ENCODE peak calls at places on chromosomes 2 and 18, in six cellular contexts. C is body of pancreas, Z is heart left ventricle, V is mammary epithelial cell, S is fibroblast of lung, O is neural progenitor cell. B is an unnamed sample. For H3K36me3, the result is how much of the 10 kb centered on the place peaks cover.

GRCh38 chr2:190961918-190962487 is 52.0 kb downstream of the STAT1 start:
- DNase-seq in C (no peak), Z (no peak), V (no peak), S (peak), O (no peak), B (no peak)

GRCh38 chr2:179917272-179917671 is 55.9 kb upstream of the ZNF385B start:
- DNase-seq in C (no peak), Z (no peak), V (peak), S (peak), O (no peak), B (peak)

GRCh38 chr2:237472187-237472712 is 14.8 kb upstream of the MLPH start:
- DNase-seq in C (no peak), Z (no peak), V (no peak), S (no peak), O (no peak), B (no peak)

GRCh38 chr2:128396500-128396891 is 77.8 kb upstream of the HS6ST1 start:
- DNase-seq in C (no peak), Z (no peak), V (peak), S (no peak), O (peak), B (no peak)

GRCh38 chr2:66575625-66576371 is 140.9 kb downstream of the MEIS1 start:
- DNase-seq in C (peak), Z (peak), V (no peak), S (peak), O (peak), B (no peak)

GRCh38 chr2:172113617-172114016 is 10.9 kb upstream of the DLX2 start:
- DNase-seq in C (no peak), Z (no peak), V (no peak), S (peak), O (peak), B (no peak)

GRCh38 chr2:73175663-73176204 is 26.6 kb upstream of the NOTO start:
- DNase-seq in C (peak), Z (peak), V (peak), S (peak), O (peak), B (no peak)

GRCh38 chr2:199757466-199757865 is 93.5 kb downstream of the FTCDNL1 start:
- DNase-seq in C (peak), Z (no peak), V (no peak), S (peak), O (no peak), B (no peak)

GRCh38 chr2:80869858-80870438 is 565.4 kb upstream of the LRRTM1 start:
- DNase-seq in C (no peak), Z (no peak), V (no peak), S (no peak), O (no peak), B (no peak)

GRCh38 chr2:40220177-40220925 is 231.5 kb downstream of the SLC8A1 start:
- DNase-seq in C (no peak), Z (no peak), V (peak), S (peak), O (no peak), B (no peak)

GRCh38 chr2:224268441-224268840 is 133.5 kb downstream of the FAM124B start:
- DNase-seq in C (no peak), Z (no peak), V (peak), S (peak), O (no peak), B (peak)

GRCh38 chr18:76823574-76823973 is 1.2 kb downstream of the ZNF236 start:
- DNase-seq in C (peak), Z (peak), V (no peak), S (peak), O (peak), B (no peak)

GRCh38 chr2:162164802-162165201 is 12.8 kb upstream of the GCG start:
- DNase-seq in C (no peak), Z (no peak), V (no peak), S (peak), O (no peak), B (no peak)

GRCh38 chr18:29083545-29083944 is 906.6 kb upstream of the CDH2 start:
- DNase-seq in C (no peak), Z (no peak), V (peak), S (no peak), O (peak), B (no peak)

DNA sequence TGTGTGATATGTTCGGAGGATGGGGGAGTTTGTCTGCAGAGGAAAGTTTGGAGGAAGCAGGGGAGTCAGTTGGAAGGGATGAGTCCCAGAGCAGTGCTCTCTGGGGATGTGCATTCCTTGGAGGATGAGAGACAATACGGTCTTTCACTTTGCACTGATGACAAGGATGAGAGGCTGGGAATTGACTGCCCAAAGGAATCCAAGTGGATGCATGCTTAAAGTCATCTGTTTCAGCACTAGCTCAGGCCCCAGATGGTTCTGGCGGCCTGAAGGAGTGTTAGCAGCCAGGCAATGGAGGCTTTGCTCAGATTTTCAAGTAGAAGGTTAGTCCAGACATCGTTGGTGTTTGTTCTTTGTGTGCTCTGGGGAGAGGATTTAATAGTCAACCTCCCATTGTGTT is 100.2 kb downstream of the CRIM1 start:
- DNase-seq in C (no peak), Z (no peak), V (no peak), S (peak), O (peak), B (no peak)
- H3K4me3 ChIP-seq in C (no peak), Z (no peak), V (no peak), S (no peak), O (no peak), B (no peak)

DNA sequence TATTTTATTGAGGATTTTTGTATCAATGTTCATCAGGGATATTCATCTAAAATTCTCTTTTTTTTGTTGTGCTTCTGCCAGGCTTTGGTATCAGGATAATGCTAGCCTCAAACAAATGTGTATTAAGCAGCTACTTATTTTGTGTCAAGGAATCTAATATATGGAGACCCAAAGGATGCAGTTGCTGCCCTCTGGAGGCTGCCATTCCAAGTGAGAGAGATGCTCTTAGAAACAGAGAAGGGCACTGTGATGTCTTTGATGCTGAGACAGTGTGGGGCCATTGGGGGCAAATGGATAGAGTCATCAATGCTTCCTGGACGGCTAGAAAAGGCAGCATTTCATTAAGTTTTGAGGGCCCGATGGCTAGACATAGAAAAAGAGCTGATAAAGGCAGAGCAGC is 292.6 kb downstream of the SETBP1 start:
- DNase-seq in C (no peak), Z (no peak), V (no peak), S (no peak), O (peak), B (no peak)
- TF ChIP-seq CTCF in C (no peak), Z (peak), V (peak), S (peak), O (peak), B (peak)

DNA sequence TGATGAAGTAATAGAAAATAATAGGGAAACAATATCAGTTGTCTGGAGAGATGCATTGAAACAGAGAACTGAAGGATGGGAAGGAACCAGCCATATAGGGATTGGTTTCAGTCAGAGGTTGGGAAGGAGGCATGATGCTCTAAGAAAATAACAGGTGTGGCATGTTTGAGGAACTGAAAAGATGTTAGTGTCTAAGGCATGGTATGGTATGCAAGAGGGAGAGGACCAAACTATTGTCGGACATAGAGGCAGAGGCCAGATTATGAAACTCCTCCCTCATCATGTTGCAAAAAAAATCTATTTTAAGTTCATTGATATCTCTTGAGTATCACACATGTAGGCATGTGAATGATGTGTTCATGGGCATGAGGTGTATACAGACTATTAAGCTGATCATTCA is 48.9 kb upstream of the EMILIN2 start:
- DNase-seq in C (no peak), Z (no peak), V (no peak), S (no peak), O (no peak), B (no peak)
- H3K36me3 ChIP-seq in C (under half), Z (half or more), V (under half), S (under half), O (under half), B (under half)

GRCh38 chr2:167492486-167492885 is 604.2 kb downstream of the XIRP2 start:
- DNase-seq in C (no peak), Z (no peak), V (no peak), S (peak), O (no peak), B (no peak)

GRCh38 chr2:167487728-167488127 is 599.4 kb downstream of the XIRP2 start:
- DNase-seq in C (no peak), Z (no peak), V (no peak), S (no peak), O (no peak), B (no peak)

GRCh38 chr2:167490394-167490793 is 602.1 kb downstream of the XIRP2 start:
- DNase-seq in C (no peak), Z (no peak), V (no peak), S (no peak), O (no peak), B (no peak)

GRCh38 chr2:167491788-167492187 is 603.5 kb downstream of the XIRP2 start:
- DNase-seq in C (no peak), Z (no peak), V (no peak), S (no peak), O (no peak), B (no peak)

DNA sequence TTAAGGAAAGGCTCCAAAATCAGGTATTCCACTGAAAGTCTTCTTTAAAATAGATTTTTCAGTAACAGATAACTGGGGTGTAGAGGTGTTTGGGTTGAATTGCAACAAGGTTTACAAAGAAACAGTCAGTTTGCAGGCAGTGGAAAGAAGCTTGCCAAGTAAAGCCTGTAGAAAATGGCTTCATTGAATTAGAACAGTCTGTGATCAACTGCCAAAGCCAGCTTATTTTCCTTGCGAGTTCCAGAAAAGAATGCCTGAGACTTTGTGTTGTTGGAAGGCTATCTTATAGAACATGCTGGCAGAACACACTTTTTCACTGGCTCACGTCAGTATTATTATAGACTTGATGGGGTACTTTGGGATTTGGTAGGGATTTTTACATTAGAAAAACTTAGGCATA is 601.0 kb downstream of the XIRP2 start:
- DNase-seq in C (no peak), Z (no peak), V (no peak), S (no peak), O (no peak), B (no peak)
- H3K4me3 ChIP-seq in C (no peak), Z (no peak), V (no peak), S (no peak), O (no peak), B (no peak)

DNA sequence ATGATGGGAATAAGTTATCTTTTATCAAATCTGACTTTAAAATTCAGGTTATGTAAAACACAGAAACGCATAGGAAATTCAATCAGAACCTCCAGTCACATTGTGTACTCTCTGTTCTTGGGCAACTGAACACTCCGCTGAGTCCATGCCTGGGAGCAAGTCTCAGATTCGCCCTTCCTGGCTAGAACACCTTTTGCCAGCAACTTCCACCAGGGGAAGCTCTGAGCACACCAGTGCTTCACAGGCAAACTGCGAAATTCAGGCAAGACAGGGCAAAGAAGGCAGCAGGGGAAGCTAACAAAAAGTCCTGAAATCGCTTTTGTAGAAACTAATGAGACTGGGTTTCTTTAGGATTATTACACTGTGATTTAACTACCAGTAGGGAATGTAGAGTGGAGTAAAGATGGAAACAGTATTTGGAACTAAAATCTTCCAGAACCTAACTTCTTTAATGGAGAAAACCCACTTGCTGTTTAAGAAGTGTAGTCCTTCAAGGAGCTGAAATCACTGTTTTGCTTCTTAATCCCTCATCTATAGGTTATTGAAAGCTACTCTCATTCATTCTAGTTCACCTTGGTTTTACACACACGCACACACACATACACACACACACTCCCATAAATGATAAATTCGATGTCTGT is 214.3 kb downstream of the TMEM182 start:
- DNase-seq in C (no peak), Z (no peak), V (peak), S (peak), O (peak), B (no peak)
- TF ChIP-seq CTCF in C (no peak), Z (peak), V (peak), S (peak), O (peak), B (peak)

DNA sequence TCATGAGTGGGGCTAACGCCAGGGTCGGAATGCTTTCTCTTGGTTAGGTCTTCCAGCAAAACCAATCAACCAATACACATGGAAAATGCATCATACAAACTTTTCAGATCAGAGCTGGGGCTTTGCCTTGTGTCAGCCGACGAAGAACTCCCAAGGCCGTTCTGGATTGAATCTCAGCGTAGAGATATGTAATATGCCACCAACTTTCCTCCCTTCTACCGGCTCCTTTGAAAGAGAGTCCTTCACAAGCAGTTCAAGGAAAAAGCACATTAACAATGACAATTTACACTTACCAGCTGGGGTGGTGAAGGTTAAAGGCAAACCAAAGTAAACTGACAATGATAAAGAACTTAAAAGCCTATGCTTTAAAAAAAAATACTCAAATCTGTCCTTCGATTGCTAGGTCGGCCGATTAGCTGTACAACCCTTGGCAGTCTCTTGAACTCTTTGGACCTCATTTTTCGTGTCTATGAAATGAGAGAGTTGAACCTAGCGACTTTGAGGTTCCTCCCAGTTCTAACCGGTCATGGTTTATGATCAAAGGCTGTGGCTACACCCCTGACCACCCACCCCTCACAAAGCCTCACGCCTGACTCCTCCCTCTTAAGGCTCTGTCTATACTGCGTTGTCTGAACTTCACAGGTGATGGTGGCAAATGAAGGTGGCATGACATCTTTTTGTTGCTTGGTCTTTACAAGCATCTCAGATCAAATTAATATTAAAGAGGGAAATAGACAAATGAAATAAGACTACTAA is 46.2 kb downstream of the BCL2 start:
- DNase-seq in C (no peak), Z (no peak), V (no peak), S (no peak), O (no peak), B (no peak)
- H3K36me3 ChIP-seq in C (under half), Z (under half), V (under half), S (under half), O (under half), B (under half)

GRCh38 chr2:157256621-157257020 is 884 bp upstream of the GALNT5 start:
- DNase-seq in C (no peak), Z (no peak), V (peak), S (peak), O (no peak), B (no peak)

GRCh38 chr2:157254041-157254440 is 3.5 kb upstream of the GALNT5 start:
- DNase-seq in C (no peak), Z (no peak), V (peak), S (no peak), O (no peak), B (no peak)

GRCh38 chr2:157260403-157261198 is 3.1 kb downstream of the GALNT5 start:
- DNase-seq in C (no peak), Z (no peak), V (no peak), S (peak), O (no peak), B (no peak)

GRCh38 chr2:157258520-157259326 is 1.2 kb downstream of the GALNT5 start:
- DNase-seq in C (no peak), Z (no peak), V (no peak), S (peak), O (no peak), B (no peak)

DNA sequence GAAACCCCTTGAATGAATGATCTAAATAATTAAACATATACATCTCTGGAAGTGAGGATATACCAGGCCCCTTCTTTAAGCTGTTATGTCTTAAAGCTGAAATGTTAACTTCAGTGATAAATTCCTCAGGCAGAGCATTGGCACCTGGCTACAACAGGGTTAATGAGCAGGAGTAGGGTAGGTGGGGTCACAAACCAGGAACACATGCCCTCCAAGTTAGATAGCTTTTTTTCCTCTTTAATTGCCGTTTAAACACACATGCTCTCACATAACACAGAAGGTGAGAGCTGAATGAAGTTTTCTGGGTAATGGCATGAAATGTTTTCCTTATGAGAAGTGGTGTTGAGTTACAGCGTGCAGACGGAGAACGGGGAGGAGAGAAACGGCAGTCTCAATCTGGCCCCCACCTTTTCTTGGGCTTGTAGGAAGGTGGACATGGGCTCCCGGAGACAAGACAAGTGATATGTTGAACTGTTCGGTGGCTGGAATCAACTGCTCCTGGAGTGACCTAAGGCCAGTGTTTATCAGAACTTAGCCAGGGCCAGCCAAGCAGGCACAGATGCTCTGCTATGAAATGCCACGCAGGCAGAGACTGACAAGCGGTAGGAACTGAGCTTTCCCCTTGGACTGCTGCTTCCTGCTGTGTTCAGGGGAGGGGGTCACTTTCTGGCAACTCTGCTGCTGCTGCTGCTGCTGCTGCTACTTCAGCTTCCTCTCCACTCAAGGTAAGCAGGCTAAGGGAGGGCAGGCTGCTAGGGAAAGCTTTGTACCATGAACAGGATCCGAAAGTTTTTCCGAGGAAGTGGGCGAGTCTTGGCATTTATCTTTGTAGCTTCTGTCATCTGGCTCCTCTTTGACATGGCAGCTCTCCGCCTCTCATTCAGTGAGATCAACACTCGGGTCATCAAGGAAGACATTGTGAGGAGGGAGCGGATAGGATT is at the start of gene GALNT5:
- DNase-seq in C (peak), Z (no peak), V (peak), S (peak), O (peak), B (no peak)
- H3K4me3 ChIP-seq in C (no peak), Z (peak), V (peak), S (peak), O (peak), B (peak)